ENCODE peak calls at places on chromosomes 5 and 9, in six cellular contexts. One of them, this sample, is unnamed.

GRCh38 chr9:36748322-36748899 is 175.7 kb downstream of the MELK start:
- ATAC-seq in GM12878: peak
- ATAC-seq in upper lobe of left lung: no peak
- ATAC-seq in HepG2: peak
- ATAC-seq in A549: peak
- ATAC-seq in K562: peak
- ATAC-seq in this sample: no peak

GRCh38 chr5:163916856-163917255 is 411.4 kb downstream of the MAT2B start:
- ATAC-seq in GM12878: no peak
- ATAC-seq in upper lobe of left lung: no peak
- ATAC-seq in HepG2: no peak
- ATAC-seq in A549: no peak
- ATAC-seq in K562: no peak
- ATAC-seq in this sample: no peak

GRCh38 chr9:87831159-87831558 is 51.5 kb upstream of the SPATA31E1 start:
- ATAC-seq in GM12878: no peak
- ATAC-seq in upper lobe of left lung: no peak
- ATAC-seq in HepG2: no peak
- ATAC-seq in A549: no peak
- ATAC-seq in K562: no peak
- ATAC-seq in this sample: no peak

GRCh38 chr9:18393340-18394130 is 80.4 kb upstream of the ADAMTSL1 start:
- ATAC-seq in GM12878: no peak
- ATAC-seq in upper lobe of left lung: peak
- ATAC-seq in HepG2: no peak
- ATAC-seq in A549: peak
- ATAC-seq in K562: no peak
- ATAC-seq in this sample: peak

GRCh38 chr5:36646507-36647023 is 40.2 kb downstream of the SLC1A3 start:
- ATAC-seq in GM12878: no peak
- ATAC-seq in upper lobe of left lung: no peak
- ATAC-seq in HepG2: no peak
- ATAC-seq in A549: no peak
- ATAC-seq in K562: no peak
- ATAC-seq in this sample: no peak

GRCh38 chr9:32663741-32664140 is 28.3 kb upstream of the TAF1L start:
- ATAC-seq in GM12878: no peak
- ATAC-seq in upper lobe of left lung: no peak
- ATAC-seq in HepG2: no peak
- ATAC-seq in A549: no peak
- ATAC-seq in K562: no peak
- ATAC-seq in this sample: no peak

GRCh38 chr5:78269088-78269703 is 25.3 kb downstream of the AP3B1 start:
- ATAC-seq in GM12878: peak
- ATAC-seq in upper lobe of left lung: no peak
- ATAC-seq in HepG2: peak
- ATAC-seq in A549: peak
- ATAC-seq in K562: peak
- ATAC-seq in this sample: no peak

GRCh38 chr9:105431413-105432246 is 16.2 kb upstream of the FSD1L start:
- ATAC-seq in GM12878: no peak
- ATAC-seq in upper lobe of left lung: no peak
- ATAC-seq in HepG2: no peak
- ATAC-seq in A549: no peak
- ATAC-seq in K562: no peak
- ATAC-seq in this sample: no peak

GRCh38 chr9:133677126-133678010 is 41.2 kb downstream of the DBH start:
- ATAC-seq in GM12878: no peak
- ATAC-seq in upper lobe of left lung: no peak
- ATAC-seq in HepG2: no peak
- ATAC-seq in A549: no peak
- ATAC-seq in K562: no peak
- ATAC-seq in this sample: no peak

GRCh38 chr5:124719346-124719967 is 27.0 kb downstream of the ZNF608 start:
- ATAC-seq in GM12878: no peak
- ATAC-seq in upper lobe of left lung: no peak
- ATAC-seq in HepG2: no peak
- ATAC-seq in A549: no peak
- ATAC-seq in K562: no peak
- ATAC-seq in this sample: no peak

GRCh38 chr5:177303925-177304391 is 359 bp downstream of the PRELID1 start:
- ATAC-seq in GM12878: no peak
- ATAC-seq in upper lobe of left lung: no peak
- ATAC-seq in HepG2: no peak
- ATAC-seq in A549: peak
- ATAC-seq in K562: no peak
- ATAC-seq in this sample: no peak

GRCh38 chr5:67021522-67022316 is 174.9 kb downstream of the CD180 start:
- ATAC-seq in GM12878: peak
- ATAC-seq in upper lobe of left lung: no peak
- ATAC-seq in HepG2: no peak
- ATAC-seq in A549: no peak
- ATAC-seq in K562: peak
- ATAC-seq in this sample: peak
- TF ChIP-seq EP300 in GM12878: no peak
- TF ChIP-seq EP300 in upper lobe of left lung: no peak
- TF ChIP-seq EP300 in HepG2: no peak
- TF ChIP-seq EP300 in A549: no peak
- TF ChIP-seq EP300 in K562: no peak
- TF ChIP-seq EP300 in this sample: no peak

DNA sequence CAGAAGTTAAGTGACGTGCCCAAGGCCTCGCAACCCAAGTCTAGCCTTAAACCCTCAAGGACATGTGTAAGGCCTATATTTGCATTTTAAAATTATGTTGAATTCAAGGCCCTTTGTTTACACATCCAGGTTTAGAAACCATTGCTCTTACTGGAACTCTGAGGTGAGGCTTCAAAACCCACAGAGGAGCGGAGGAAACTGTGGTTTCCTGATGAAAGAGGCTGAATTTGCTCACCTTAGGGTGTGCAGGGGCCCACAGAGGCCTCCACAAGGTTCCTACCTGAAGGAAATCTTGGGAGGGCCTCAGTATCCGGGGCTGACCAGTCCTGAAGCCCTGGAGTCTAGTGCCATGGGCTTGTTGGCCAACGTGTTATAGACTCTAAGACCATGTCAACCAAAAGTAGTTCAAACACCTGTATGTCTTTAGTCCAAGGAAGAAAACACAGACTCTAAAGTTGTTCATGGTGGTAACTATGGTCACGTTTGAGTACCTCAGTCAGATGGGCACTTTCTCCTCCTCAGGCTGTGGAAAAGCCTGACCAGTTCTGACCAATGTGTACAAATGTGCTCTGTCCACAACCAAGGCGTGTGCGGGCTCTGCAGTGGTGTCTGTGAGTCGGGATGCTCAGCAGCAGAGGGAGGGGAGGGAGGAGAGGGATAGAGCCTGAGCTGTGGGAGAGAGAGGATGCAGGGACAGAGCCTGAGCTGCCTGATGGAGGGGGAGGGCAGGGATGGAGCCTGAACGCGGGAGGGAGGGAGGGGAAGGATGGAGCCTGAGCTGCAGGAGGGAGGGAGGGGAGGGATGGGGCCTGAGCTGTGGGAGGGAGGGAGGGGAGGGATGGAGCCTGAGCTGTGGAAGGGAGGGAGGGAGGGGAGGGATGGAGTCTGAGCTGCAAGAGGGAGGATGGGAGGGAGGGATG is 124.5 kb upstream of the ERCC6L2 start:
- ATAC-seq in GM12878: no peak
- ATAC-seq in upper lobe of left lung: no peak
- ATAC-seq in HepG2: no peak
- ATAC-seq in A549: no peak
- ATAC-seq in K562: no peak
- ATAC-seq in this sample: no peak
- H3K4me3 ChIP-seq in GM12878: no peak
- H3K4me3 ChIP-seq in upper lobe of left lung: no peak
- H3K4me3 ChIP-seq in HepG2: no peak
- H3K4me3 ChIP-seq in A549: no peak
- H3K4me3 ChIP-seq in K562: no peak
- H3K4me3 ChIP-seq in this sample: no peak

DNA sequence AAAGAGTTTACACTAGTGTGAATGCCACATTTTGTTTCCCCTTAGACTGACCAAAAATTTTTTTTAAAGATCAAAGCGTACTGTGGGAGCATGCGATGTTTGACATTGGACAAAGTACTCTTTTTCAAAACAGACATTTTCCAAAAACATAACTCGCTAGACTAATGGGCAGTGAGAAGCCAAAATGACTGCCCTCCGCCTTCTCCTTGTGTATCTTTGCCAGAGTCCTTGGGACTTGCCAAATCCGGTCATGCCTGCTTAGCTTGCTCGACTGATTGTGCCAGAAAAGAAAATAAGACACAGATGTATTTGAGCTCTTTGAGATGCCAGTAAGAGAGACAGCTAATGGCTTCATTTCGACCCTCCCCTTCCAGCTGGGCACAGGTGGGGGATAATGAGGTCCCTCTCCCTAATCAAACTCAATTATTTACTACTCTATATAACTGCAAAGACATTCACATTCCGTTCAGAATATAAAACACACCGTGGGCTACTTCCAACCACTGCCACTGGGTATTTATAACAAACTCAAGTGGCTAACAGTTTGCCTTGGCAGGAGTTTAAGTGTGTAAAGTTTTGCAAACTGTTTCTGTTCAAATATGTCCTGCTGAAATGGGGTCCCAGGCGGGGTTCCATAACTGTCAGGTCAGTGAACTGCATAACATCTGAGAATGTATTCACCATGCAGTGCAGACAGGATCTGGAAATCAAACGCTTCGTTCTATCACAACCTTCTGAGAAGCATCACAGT is 157.4 kb downstream of the MAPKAP1 start:
- ATAC-seq in GM12878: no peak
- ATAC-seq in upper lobe of left lung: peak
- ATAC-seq in HepG2: peak
- ATAC-seq in A549: no peak
- ATAC-seq in K562: no peak
- ATAC-seq in this sample: peak
- H3K27ac ChIP-seq in GM12878: no peak
- H3K27ac ChIP-seq in upper lobe of left lung: peak
- H3K27ac ChIP-seq in HepG2: peak
- H3K27ac ChIP-seq in A549: no peak
- H3K27ac ChIP-seq in K562: no peak
- H3K27ac ChIP-seq in this sample: peak

GRCh38 chr5:157971466-157972324 is 112.8 kb upstream of the CLINT1 start:
- ATAC-seq in GM12878: no peak
- ATAC-seq in upper lobe of left lung: no peak
- ATAC-seq in HepG2: no peak
- ATAC-seq in A549: peak
- ATAC-seq in K562: no peak
- ATAC-seq in this sample: no peak
- TF ChIP-seq EP300 in GM12878: no peak
- TF ChIP-seq EP300 in upper lobe of left lung: no peak
- TF ChIP-seq EP300 in HepG2: no peak
- TF ChIP-seq EP300 in A549: no peak
- TF ChIP-seq EP300 in K562: no peak
- TF ChIP-seq EP300 in this sample: no peak

DNA sequence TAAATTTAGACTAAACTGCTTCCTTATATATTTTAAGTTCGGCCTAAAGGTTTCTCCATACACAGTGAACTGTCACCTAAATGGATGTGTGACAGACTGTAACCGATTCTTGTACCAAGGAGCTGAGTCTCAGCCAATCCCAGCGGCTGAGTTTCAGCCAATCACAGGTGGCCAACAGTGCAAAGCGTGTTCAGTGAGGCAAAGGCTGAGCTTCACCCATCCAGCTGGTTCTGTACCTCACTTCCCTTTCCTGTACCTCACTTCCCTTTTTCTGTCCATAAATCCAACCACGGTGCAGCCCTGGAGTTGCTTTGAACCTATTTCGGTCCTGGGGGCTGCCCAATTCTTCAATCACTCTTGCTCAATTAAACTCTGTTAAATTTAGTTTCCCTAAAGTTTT is 15.7 kb upstream of the TBC1D9B start:
- ATAC-seq in GM12878: peak
- ATAC-seq in upper lobe of left lung: peak
- ATAC-seq in HepG2: no peak
- ATAC-seq in A549: no peak
- ATAC-seq in K562: peak
- ATAC-seq in this sample: no peak
- H3K4me3 ChIP-seq in GM12878: no peak
- H3K4me3 ChIP-seq in upper lobe of left lung: no peak
- H3K4me3 ChIP-seq in HepG2: no peak
- H3K4me3 ChIP-seq in A549: no peak
- H3K4me3 ChIP-seq in K562: no peak
- H3K4me3 ChIP-seq in this sample: no peak

GRCh38 chr9:81363916-81364480 is 325.3 kb downstream of the TLE1 start:
- ATAC-seq in GM12878: no peak
- ATAC-seq in upper lobe of left lung: no peak
- ATAC-seq in HepG2: no peak
- ATAC-seq in A549: no peak
- ATAC-seq in K562: no peak
- ATAC-seq in this sample: no peak
- H3K27ac ChIP-seq in GM12878: no peak
- H3K27ac ChIP-seq in upper lobe of left lung: no peak
- H3K27ac ChIP-seq in HepG2: no peak
- H3K27ac ChIP-seq in A549: peak
- H3K27ac ChIP-seq in K562: no peak
- H3K27ac ChIP-seq in this sample: no peak

GRCh38 chr5:9166202-9167147 is 379.4 kb downstream of the SEMA5A start:
- ATAC-seq in GM12878: no peak
- ATAC-seq in upper lobe of left lung: no peak
- ATAC-seq in HepG2: no peak
- ATAC-seq in A549: no peak
- ATAC-seq in K562: no peak
- ATAC-seq in this sample: no peak
- TF ChIP-seq EP300 in GM12878: no peak
- TF ChIP-seq EP300 in upper lobe of left lung: no peak
- TF ChIP-seq EP300 in HepG2: no peak
- TF ChIP-seq EP300 in A549: no peak
- TF ChIP-seq EP300 in K562: no peak
- TF ChIP-seq EP300 in this sample: no peak